ENCODE peak calls at places on chromosome 20, in eight cellular contexts. U is foreskin fibroblast, O is astrocyte, T is tibial artery, Z is fibroblast of mammary gland, X is fibroblast of the aortic adventitia, W is lower lobe of right lung, P is NB4. M is an unnamed sample.

GRCh38 chr20:48686238-48687096 is 141.3 kb downstream of the PREX1 start:
- DNase-seq in W (no peak), X (peak), O (no peak), T (peak), U (peak), Z (peak), P (no peak), M (no peak)

GRCh38 chr20:62066339-62066982 is 780 bp upstream of the TAF4 start:
- DNase-seq in O (peak), P (peak), X (peak), Z (no peak), U (peak), T (no peak), W (peak), M (no peak)

GRCh38 chr20:61731363-61732181 is 334.1 kb downstream of the TAF4 start:
- DNase-seq in X (no peak), P (peak), Z (peak), O (peak), U (peak), W (peak), T (no peak), M (no peak)

GRCh38 chr20:818001-818664 is 15.4 kb upstream of the FAM110A start:
- DNase-seq in X (no peak), U (no peak), P (no peak), Z (peak), O (no peak), T (no peak), W (no peak), M (no peak)

GRCh38 chr20:44419131-44419844 is 56.4 kb upstream of the TTPAL start:
- DNase-seq in Z (peak), W (no peak), O (no peak), U (no peak), X (no peak), P (no peak), T (no peak), M (no peak)

GRCh38 chr20:40085513-40085912 is 603.5 kb downstream of the MAFB start:
- DNase-seq in O (no peak), X (no peak), W (no peak), P (no peak), T (no peak), U (no peak), Z (no peak), M (no peak)

GRCh38 chr20:33252460-33252859 is 16.7 kb downstream of the BPIFA1 start:
- DNase-seq in T (no peak), O (no peak), P (no peak), U (no peak), Z (no peak), X (no peak), W (no peak), M (no peak)

GRCh38 chr20:38355161-38356012 is 9.1 kb downstream of the LBP start:
- DNase-seq in U (no peak), T (no peak), X (no peak), O (no peak), P (no peak), W (no peak), Z (no peak), M (no peak)

GRCh38 chr20:5947276-5947675 is 3.1 kb downstream of the TRMT6 start:
- DNase-seq in W (peak), U (no peak), T (no peak), P (peak), Z (peak), X (no peak), O (no peak), M (no peak)

GRCh38 chr20:17676942-17677341 is 5.1 kb downstream of the RRBP1 start:
- DNase-seq in Z (peak), W (no peak), P (no peak), T (no peak), X (peak), O (no peak), U (peak), M (no peak)

GRCh38 chr20:63033635-63034510 is 27.1 kb upstream of the BHLHE23 start:
- DNase-seq in Z (no peak), U (no peak), W (no peak), X (no peak), T (no peak), O (no peak), P (no peak), M (no peak)

GRCh38 chr20:18133962-18134361 is 3.7 kb upstream of the KAT14 start:
- DNase-seq in P (no peak), U (peak), W (no peak), Z (no peak), O (no peak), T (no peak), X (peak), M (no peak)

GRCh38 chr20:33063271-33063670 is 9.6 kb downstream of the BPIFB3 start:
- DNase-seq in O (no peak), T (no peak), U (no peak), W (no peak), X (no peak), P (no peak), Z (no peak), M (no peak)

GRCh38 chr20:38152175-38153010 is 12.7 kb downstream of the TGM2 start:
- DNase-seq in T (peak), U (peak), W (peak), P (peak), X (peak), O (peak), Z (peak), M (peak)

GRCh38 chr20:41392871-41393704 is 26.5 kb upstream of the EMILIN3 start:
- DNase-seq in U (peak), O (no peak), T (peak), P (no peak), Z (no peak), W (peak), X (peak), M (no peak)

GRCh38 chr20:35311409-35311808 is 19.2 kb upstream of the FAM83C start:
- DNase-seq in T (no peak), X (peak), Z (peak), U (peak), P (no peak), O (peak), W (no peak), M (peak)

GRCh38 chr20:53708129-53708968 is 114.7 kb upstream of the ZNF217 start:
- DNase-seq in W (no peak), O (peak), T (no peak), P (peak), X (peak), Z (peak), U (peak), M (peak)

GRCh38 chr20:44884907-44885391 is 556 bp upstream of the YWHAB start:
- DNase-seq in P (no peak), X (no peak), W (no peak), Z (no peak), U (no peak), T (no peak), O (no peak), M (no peak)

GRCh38 chr20:40144581-40144980 is 544.5 kb downstream of the MAFB start:
- DNase-seq in X (no peak), T (no peak), O (no peak), U (no peak), Z (no peak), W (no peak), P (no peak), M (no peak)

GRCh38 chr20:48897298-48898044 is 24.0 kb upstream of the ARFGEF2 start:
- DNase-seq in U (peak), Z (peak), X (peak), O (peak), T (no peak), W (no peak), P (peak), M (no peak)

GRCh38 chr20:21767739-21768223 is 62.3 kb downstream of the PAX1 start:
- DNase-seq in P (peak), T (no peak), Z (no peak), W (peak), X (no peak), O (no peak), U (no peak), M (no peak)

GRCh38 chr20:61882716-61883615 is 182.7 kb downstream of the TAF4 start:
- DNase-seq in X (no peak), Z (no peak), T (no peak), U (no peak), W (no peak), P (no peak), O (no peak), M (no peak)

GRCh38 chr20:44069203-44069931 is 117.6 kb downstream of the JPH2 start:
- DNase-seq in X (no peak), Z (no peak), P (peak), W (no peak), U (no peak), O (no peak), T (no peak), M (peak)

GRCh38 chr20:61842011-61842410 is 223.7 kb downstream of the TAF4 start:
- DNase-seq in P (no peak), W (peak), T (no peak), O (no peak), Z (peak), U (peak), X (no peak), M (no peak)

GRCh38 chr20:33945391-33946079 is 48.2 kb upstream of the RALY start:
- DNase-seq in P (peak), U (peak), O (peak), T (no peak), W (no peak), X (peak), Z (peak), M (no peak)

GRCh38 chr20:38920851-38921250 is 5.4 kb upstream of the FAM83D start:
- DNase-seq in T (no peak), U (no peak), O (no peak), W (no peak), P (no peak), Z (no peak), X (no peak), M (no peak)

GRCh38 chr20:48196006-48196405 is 410.7 kb upstream of the SULF2 start:
- DNase-seq in T (no peak), W (no peak), X (no peak), U (no peak), Z (no peak), O (no peak), P (no peak), M (no peak)

GRCh38 chr20:61308171-61308795 is 56.2 kb downstream of the CDH4 start:
- DNase-seq in P (no peak), U (peak), W (no peak), X (no peak), T (no peak), Z (no peak), O (no peak), M (no peak)

GRCh38 chr20:2421247-2421646 is 40.5 kb downstream of the TGM6 start:
- DNase-seq in P (no peak), U (peak), O (no peak), T (no peak), Z (peak), X (peak), W (no peak), M (no peak)
- TF ChIP-seq CTCF in P (no peak), U (peak), O (no peak), T (no peak), Z (peak), X (peak), W (no peak), M (no peak)

DNA sequence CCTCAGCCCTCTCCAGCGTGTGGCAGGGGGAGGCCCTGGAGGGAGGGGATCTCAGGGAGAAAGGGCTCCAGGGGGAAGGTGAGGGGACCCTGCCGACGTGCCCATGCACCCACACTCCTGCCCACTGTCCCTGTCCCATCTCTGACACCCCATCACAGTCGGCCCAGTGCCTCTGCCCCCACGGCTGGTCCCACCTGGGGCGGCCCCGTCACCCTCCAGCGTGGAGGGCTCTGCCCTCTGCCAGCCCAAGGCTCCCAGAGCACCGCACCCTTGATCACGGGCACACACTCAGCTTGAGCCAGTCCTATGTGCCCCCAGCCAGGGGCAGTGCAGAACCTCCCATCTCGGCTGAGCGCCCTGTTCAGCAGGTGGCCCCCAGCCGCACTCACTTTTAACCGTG is 9.2 kb downstream of the SLC4A11 start:
- DNase-seq in Z (no peak), T (no peak), U (no peak), X (no peak), O (no peak), W (no peak), P (no peak), M (no peak)
- H3K4me3 ChIP-seq in Z (no peak), T (no peak), U (no peak), X (no peak), O (no peak), W (no peak), P (no peak), M (no peak)

DNA sequence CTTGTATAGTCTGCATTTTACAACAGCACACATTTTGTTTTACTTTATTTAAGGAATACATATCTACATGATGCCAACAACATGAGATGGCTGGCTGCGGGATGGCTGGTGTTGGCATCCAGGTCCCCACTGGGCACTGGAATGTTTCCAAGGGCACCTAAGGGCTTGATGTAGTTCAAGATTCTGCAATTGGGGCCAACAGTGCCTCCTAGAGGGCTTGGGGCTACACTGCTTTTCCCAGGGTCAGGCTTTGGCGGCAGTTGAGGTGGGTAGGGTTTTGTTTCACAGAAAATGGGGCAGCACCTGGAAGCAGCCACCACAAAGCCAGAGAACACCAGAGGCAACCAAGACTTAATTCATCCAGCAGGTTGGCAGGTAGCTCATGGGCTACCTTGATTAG is 202.2 kb upstream of the PRND start:
- DNase-seq in T (no peak), O (no peak), P (peak), Z (peak), X (no peak), W (peak), U (no peak), M (no peak)
- TF ChIP-seq CTCF in T (peak), O (peak), P (peak), Z (peak), X (peak), W (peak), U (peak), M (peak)

DNA sequence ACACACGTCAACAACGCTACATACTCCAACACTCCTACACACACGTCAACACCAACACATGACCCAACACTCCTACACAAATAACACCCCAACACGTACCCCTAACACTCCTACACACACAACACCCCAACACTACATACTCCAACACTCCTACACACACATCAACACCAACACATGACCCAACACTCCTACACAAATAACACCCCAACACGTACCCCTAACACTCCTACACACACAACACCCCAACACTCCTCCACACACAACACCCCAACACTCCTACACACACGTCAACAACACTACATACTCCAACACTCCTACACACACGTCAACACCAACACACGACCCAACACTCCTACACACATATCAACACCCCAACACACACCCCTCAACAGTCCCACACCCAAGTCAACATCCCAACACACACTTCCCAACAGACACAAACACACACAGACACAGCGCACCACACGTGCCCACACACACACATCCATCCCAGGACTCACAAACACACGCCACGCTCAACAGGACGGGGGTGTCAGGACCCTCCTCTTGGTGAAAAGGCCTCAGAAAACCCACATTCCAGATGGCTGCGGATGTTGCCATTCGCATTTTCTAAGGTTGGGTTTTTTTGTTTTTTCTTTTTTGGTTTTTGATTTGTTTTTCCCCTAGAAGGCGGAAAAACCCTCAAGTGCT is 40.4 kb upstream of the ZBP1 start:
- DNase-seq in U (no peak), X (no peak), T (no peak), W (peak), Z (no peak), O (no peak), P (no peak), M (no peak)
- H3K4me3 ChIP-seq in U (no peak), X (no peak), T (peak), W (no peak), Z (no peak), O (no peak), P (no peak), M (no peak)

DNA sequence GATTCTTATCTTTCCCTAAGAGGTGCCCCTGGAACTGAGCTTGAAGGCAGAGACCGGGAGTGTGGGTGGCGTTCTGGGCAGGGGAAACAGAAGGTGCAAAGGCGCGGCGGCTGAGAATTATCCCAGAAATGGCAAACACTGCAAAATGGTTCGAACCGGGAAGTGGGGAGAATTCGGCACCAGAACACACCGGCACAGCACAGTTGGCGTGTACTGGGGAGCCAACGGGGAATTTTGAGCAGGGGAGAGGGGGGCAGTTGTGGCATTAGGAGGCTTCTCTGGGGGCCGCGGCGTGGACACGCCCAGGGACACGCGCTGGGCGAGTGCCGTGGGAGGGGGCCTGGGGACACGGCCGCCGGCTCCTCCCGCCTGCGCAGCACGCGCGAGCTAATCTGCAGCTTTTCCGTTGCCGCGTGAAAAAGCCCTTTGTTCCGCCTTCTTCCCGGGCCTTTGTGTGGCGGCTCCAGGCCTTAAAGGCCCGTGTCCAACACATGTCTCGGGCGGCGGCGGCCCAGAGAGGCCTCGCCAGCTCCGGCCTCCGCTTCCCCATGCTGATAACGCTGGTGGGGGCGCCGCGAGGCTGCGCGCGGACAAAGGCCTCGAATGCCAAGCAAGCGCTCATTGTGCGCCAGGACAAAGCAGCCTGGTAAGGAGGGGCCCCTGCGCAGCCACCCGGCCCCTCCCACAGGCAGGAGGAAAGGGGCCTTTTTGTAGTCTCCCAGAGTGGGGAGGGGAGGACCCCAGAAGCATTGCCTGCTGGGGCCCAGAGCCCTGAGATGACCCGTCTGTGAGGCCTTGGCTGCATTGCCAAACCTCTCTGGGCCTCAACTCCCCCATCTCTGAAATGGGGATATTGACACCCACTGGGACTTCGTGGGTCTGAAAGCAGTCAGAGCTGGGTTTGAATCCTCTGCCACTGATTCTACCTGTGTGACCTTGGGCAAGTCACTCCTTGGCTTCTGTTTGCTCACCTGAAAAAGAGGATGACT is 82.8 kb downstream of the CD40 start:
- DNase-seq in U (no peak), X (no peak), Z (no peak), T (no peak), O (no peak), W (no peak), P (no peak), M (no peak)
- TF ChIP-seq CTCF in U (no peak), X (no peak), Z (no peak), T (no peak), O (no peak), W (no peak), P (no peak), M (no peak)

GRCh38 chr20:11403711-11404110 is 514.0 kb upstream of the BTBD3 start:
- DNase-seq in T (no peak), Z (no peak), U (no peak), W (no peak), X (peak), P (no peak), O (peak), M (no peak)

GRCh38 chr20:11401988-11402387 is 515.7 kb upstream of the BTBD3 start:
- DNase-seq in T (no peak), X (no peak), W (no peak), O (no peak), P (no peak), Z (no peak), U (no peak), M (no peak)
- H3K4me3 ChIP-seq in T (no peak), X (no peak), W (no peak), O (no peak), P (no peak), Z (no peak), U (no peak), M (peak)